ENCODE peak calls at places on chromosomes 11 and 22, in six cellular contexts. One of them, this sample, is unnamed.

GRCh38 chr11:116454020-116454645 is 318.7 kb downstream of the BUD13 start:
- DNase-seq in SK-N-SH: peak
- DNase-seq in IMR-90: peak
- DNase-seq in GM12878: no peak
- DNase-seq in A549: peak
- DNase-seq in K562: peak
- DNase-seq in this sample: peak

GRCh38 chr11:20134991-20135736 is 25.1 kb downstream of the DBX1 start:
- DNase-seq in SK-N-SH: no peak
- DNase-seq in IMR-90: no peak
- DNase-seq in GM12878: no peak
- DNase-seq in A549: no peak
- DNase-seq in K562: no peak
- DNase-seq in this sample: no peak

GRCh38 chr11:111355956-111356659 is 23.0 kb downstream of the POU2AF1 start:
- DNase-seq in SK-N-SH: no peak
- DNase-seq in IMR-90: no peak
- DNase-seq in GM12878: no peak
- DNase-seq in A549: no peak
- DNase-seq in K562: no peak
- DNase-seq in this sample: peak

GRCh38 chr11:119796363-119797060 is 67.5 kb upstream of the NECTIN1 start:
- DNase-seq in SK-N-SH: no peak
- DNase-seq in IMR-90: no peak
- DNase-seq in GM12878: no peak
- DNase-seq in A549: no peak
- DNase-seq in K562: no peak
- DNase-seq in this sample: no peak

GRCh38 chr11:3929232-3929631 is 73.8 kb downstream of the STIM1 start:
- DNase-seq in SK-N-SH: no peak
- DNase-seq in IMR-90: peak
- DNase-seq in GM12878: no peak
- DNase-seq in A549: no peak
- DNase-seq in K562: no peak
- DNase-seq in this sample: no peak

GRCh38 chr22:25139062-25139461 is 60.6 kb upstream of the CRYBB3 start:
- DNase-seq in SK-N-SH: no peak
- DNase-seq in IMR-90: no peak
- DNase-seq in GM12878: no peak
- DNase-seq in A549: no peak
- DNase-seq in K562: no peak
- DNase-seq in this sample: no peak

GRCh38 chr11:14237333-14237988 is 121.5 kb downstream of the RRAS2 start:
- DNase-seq in SK-N-SH: no peak
- DNase-seq in IMR-90: no peak
- DNase-seq in GM12878: peak
- DNase-seq in A549: no peak
- DNase-seq in K562: no peak
- DNase-seq in this sample: no peak

GRCh38 chr11:74926304-74927030 is 22.4 kb downstream of the XRRA1 start:
- DNase-seq in SK-N-SH: no peak
- DNase-seq in IMR-90: peak
- DNase-seq in GM12878: no peak
- DNase-seq in A549: no peak
- DNase-seq in K562: no peak
- DNase-seq in this sample: no peak

GRCh38 chr11:15497366-15497765 is 382.6 kb downstream of the INSC start:
- DNase-seq in SK-N-SH: no peak
- DNase-seq in IMR-90: no peak
- DNase-seq in GM12878: no peak
- DNase-seq in A549: no peak
- DNase-seq in K562: no peak
- DNase-seq in this sample: no peak

GRCh38 chr22:32752868-32753520 is 48.5 kb upstream of the TIMP3 start:
- DNase-seq in SK-N-SH: no peak
- DNase-seq in IMR-90: peak
- DNase-seq in GM12878: no peak
- DNase-seq in A549: no peak
- DNase-seq in K562: no peak
- DNase-seq in this sample: no peak

GRCh38 chr22:32751065-32751739 is 50.3 kb upstream of the TIMP3 start:
- DNase-seq in SK-N-SH: no peak
- DNase-seq in IMR-90: no peak
- DNase-seq in GM12878: no peak
- DNase-seq in A549: no peak
- DNase-seq in K562: no peak
- DNase-seq in this sample: peak

GRCh38 chr22:32753591-32753990 is 47.9 kb upstream of the TIMP3 start:
- DNase-seq in SK-N-SH: no peak
- DNase-seq in IMR-90: no peak
- DNase-seq in GM12878: no peak
- DNase-seq in A549: no peak
- DNase-seq in K562: no peak
- DNase-seq in this sample: no peak

GRCh38 chr22:32752326-32752725 is 49.2 kb upstream of the TIMP3 start:
- DNase-seq in SK-N-SH: no peak
- DNase-seq in IMR-90: peak
- DNase-seq in GM12878: no peak
- DNase-seq in A549: no peak
- DNase-seq in K562: no peak
- DNase-seq in this sample: no peak

GRCh38 chr22:32754413-32755041 is 47.0 kb upstream of the TIMP3 start:
- DNase-seq in SK-N-SH: no peak
- DNase-seq in IMR-90: peak
- DNase-seq in GM12878: no peak
- DNase-seq in A549: no peak
- DNase-seq in K562: no peak
- DNase-seq in this sample: peak
- TF ChIP-seq SMC3 in SK-N-SH: no peak
- TF ChIP-seq SMC3 in IMR-90: no peak
- TF ChIP-seq SMC3 in GM12878: no peak
- TF ChIP-seq SMC3 in A549: no peak
- TF ChIP-seq SMC3 in K562: no peak
- TF ChIP-seq SMC3 in this sample: peak

DNA sequence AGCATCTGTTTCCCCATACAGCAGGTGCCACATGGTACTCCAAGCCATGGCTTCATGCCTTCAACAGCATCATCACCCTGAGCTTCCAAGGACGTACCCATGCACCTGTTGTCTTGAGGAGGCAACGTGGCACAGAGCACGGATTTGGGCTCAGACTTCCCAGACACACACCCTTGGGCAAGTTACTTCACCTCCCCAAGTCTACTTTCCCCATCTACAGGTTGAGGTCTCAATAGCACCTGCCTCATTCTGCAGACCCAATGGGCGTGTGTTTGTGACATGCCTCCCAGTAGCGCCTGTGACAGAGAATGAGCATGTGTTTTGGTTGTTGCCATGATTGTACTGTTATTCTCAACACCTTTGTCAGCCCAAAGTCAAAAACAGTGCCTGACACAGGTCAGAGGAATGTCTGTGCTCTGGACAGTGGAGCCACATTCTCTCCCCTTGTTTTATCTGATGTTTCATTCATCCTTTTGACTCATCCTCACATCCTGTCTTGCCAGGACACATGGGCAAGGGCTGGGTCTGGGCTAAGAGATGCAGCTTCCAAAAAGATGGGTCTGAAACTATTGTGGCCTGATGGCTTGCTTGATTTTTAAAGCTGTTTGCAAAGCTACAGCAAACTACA is 53.4 kb upstream of the CCND1 start:
- DNase-seq in SK-N-SH: no peak
- DNase-seq in IMR-90: peak
- DNase-seq in GM12878: no peak
- DNase-seq in A549: peak
- DNase-seq in K562: no peak
- DNase-seq in this sample: peak
- TF ChIP-seq SMC3 in SK-N-SH: no peak
- TF ChIP-seq SMC3 in IMR-90: no peak
- TF ChIP-seq SMC3 in GM12878: no peak
- TF ChIP-seq SMC3 in A549: no peak
- TF ChIP-seq SMC3 in K562: no peak
- TF ChIP-seq SMC3 in this sample: no peak

DNA sequence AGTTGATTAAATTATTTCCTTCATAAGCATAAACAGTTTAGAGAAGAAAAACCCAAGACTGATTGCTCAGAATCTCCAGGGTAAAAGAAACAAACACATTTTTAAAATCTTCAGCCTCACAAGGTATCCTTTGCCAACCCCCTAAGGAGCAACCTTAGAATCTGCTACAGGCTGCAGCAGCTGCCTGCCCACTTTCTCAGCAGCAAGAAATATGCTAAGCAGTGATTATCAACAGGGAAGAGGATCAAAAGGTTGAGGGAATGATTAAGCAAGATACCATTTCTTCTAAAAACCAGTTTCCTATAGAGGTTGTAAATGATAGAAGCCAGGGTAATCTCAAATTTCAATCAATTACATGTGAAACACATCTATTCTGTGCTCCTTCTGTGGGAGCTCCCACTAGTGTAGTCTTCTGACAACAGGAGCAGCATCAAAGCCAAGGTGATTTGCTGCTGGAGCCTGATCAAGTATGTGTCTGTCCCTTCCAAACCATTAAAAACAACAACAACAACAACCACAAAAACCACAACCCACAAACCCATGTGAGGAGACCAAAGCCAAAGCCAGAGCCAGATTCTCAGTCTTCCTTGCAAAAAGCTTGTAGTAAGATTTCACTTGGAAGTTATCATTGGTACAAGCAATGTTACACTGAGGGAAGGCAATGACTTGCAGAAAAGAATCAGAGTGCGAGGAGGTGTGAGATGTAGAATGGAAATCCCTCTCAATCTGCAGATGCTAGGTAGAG is 761.2 kb downstream of the DLG2 start:
- DNase-seq in SK-N-SH: no peak
- DNase-seq in IMR-90: no peak
- DNase-seq in GM12878: no peak
- DNase-seq in A549: no peak
- DNase-seq in K562: no peak
- DNase-seq in this sample: no peak
- TF ChIP-seq SMC3 in SK-N-SH: no peak
- TF ChIP-seq SMC3 in IMR-90: no peak
- TF ChIP-seq SMC3 in GM12878: no peak
- TF ChIP-seq SMC3 in A549: no peak
- TF ChIP-seq SMC3 in K562: no peak
- TF ChIP-seq SMC3 in this sample: no peak

GRCh38 chr11:95638501-95638900 is 151.1 kb downstream of the FAM76B start:
- DNase-seq in SK-N-SH: no peak
- DNase-seq in IMR-90: no peak
- DNase-seq in GM12878: no peak
- DNase-seq in A549: no peak
- DNase-seq in K562: no peak
- DNase-seq in this sample: no peak

GRCh38 chr11:95647355-95647754 is 142.2 kb downstream of the FAM76B start:
- DNase-seq in SK-N-SH: no peak
- DNase-seq in IMR-90: no peak
- DNase-seq in GM12878: no peak
- DNase-seq in A549: no peak
- DNase-seq in K562: no peak
- DNase-seq in this sample: no peak

DNA sequence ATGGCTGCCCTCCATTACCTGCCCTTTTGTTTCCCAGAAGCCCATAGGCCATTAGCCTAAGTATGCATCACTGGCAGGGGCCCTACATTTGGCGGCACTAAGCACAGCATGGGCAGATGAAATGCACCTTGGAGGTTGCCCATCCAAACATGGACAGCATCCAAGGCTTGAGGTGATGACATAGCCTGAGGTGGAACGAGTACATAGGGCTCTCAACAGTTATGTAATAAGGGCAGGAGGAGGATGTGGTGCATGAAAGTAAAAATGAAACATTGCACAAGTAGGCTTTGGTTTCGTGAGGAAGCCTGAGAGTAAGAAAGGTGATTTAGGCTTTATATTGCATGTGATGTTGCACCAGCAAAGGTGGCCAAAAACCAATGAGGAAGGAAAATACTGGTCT is 148.1 kb downstream of the FAM76B start:
- DNase-seq in SK-N-SH: no peak
- DNase-seq in IMR-90: no peak
- DNase-seq in GM12878: peak
- DNase-seq in A549: no peak
- DNase-seq in K562: no peak
- DNase-seq in this sample: no peak
- TF ChIP-seq SMC3 in SK-N-SH: no peak
- TF ChIP-seq SMC3 in IMR-90: no peak
- TF ChIP-seq SMC3 in GM12878: no peak
- TF ChIP-seq SMC3 in A549: no peak
- TF ChIP-seq SMC3 in K562: no peak
- TF ChIP-seq SMC3 in this sample: no peak

GRCh38 chr22:42932857-42933782 is 76.0 kb upstream of the ARFGAP3 start:
- DNase-seq in SK-N-SH: no peak
- DNase-seq in IMR-90: peak
- DNase-seq in GM12878: peak
- DNase-seq in A549: no peak
- DNase-seq in K562: peak
- DNase-seq in this sample: no peak
- TF ChIP-seq SMC3 in SK-N-SH: no peak
- TF ChIP-seq SMC3 in IMR-90: no peak
- TF ChIP-seq SMC3 in GM12878: no peak
- TF ChIP-seq SMC3 in A549: no peak
- TF ChIP-seq SMC3 in K562: no peak
- TF ChIP-seq SMC3 in this sample: no peak

GRCh38 chr22:41234815-41235687 is 5.7 kb downstream of the CHADL start:
- DNase-seq in SK-N-SH: no peak
- DNase-seq in IMR-90: no peak
- DNase-seq in GM12878: no peak
- DNase-seq in A549: no peak
- DNase-seq in K562: no peak
- DNase-seq in this sample: peak

GRCh38 chr22:41239443-41240128 is 1.1 kb downstream of the CHADL start:
- DNase-seq in SK-N-SH: no peak
- DNase-seq in IMR-90: no peak
- DNase-seq in GM12878: no peak
- DNase-seq in A549: no peak
- DNase-seq in K562: no peak
- DNase-seq in this sample: no peak

GRCh38 chr22:41238570-41239442 is 1.9 kb downstream of the CHADL start:
- DNase-seq in SK-N-SH: no peak
- DNase-seq in IMR-90: no peak
- DNase-seq in GM12878: no peak
- DNase-seq in A549: no peak
- DNase-seq in K562: no peak
- DNase-seq in this sample: no peak

GRCh38 chr22:41237707-41238569 is 2.8 kb downstream of the CHADL start:
- DNase-seq in SK-N-SH: peak
- DNase-seq in IMR-90: peak
- DNase-seq in GM12878: peak
- DNase-seq in A549: no peak
- DNase-seq in K562: no peak
- DNase-seq in this sample: no peak

DNA sequence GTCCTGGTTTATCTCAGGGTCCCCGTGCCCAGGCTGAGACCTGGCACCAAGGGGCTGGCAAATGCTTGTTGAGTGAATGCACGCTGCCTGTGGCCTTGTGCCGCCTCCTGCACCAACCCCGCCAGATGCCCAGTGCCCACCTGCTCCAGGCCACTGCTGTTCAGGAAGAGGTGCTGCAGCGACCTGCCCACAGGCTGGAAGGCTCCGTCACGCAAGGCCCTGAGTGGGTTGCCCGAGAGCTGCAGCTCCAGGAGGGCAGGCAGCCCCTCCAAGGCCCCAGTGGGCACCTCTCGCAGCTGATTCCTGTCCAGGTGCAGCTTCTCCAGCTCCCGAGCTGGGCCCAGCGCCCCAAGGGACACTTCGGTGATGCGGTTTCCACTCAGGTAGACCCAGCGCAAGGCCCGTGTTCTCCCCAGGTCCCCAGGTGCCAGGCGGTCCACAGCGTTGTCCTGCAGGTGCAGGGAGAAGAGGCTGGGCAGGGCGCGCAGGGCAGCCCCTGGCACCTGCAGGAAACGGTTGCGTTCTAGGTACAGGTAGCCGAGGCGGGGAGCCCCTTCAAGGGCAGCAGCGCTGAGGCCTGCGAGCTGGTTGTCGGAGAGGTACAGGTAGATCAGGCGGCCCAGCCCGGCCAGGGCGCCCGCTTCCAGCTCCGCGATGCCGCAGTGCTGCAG is 3.6 kb downstream of the CHADL start:
- DNase-seq in SK-N-SH: no peak
- DNase-seq in IMR-90: no peak
- DNase-seq in GM12878: no peak
- DNase-seq in A549: no peak
- DNase-seq in K562: no peak
- DNase-seq in this sample: no peak
- TF ChIP-seq SMC3 in SK-N-SH: no peak
- TF ChIP-seq SMC3 in IMR-90: no peak
- TF ChIP-seq SMC3 in GM12878: no peak
- TF ChIP-seq SMC3 in A549: no peak
- TF ChIP-seq SMC3 in K562: no peak
- TF ChIP-seq SMC3 in this sample: no peak

This sample was measured in HepG2.